ENCODE peak calls at places on chromosomes 12 and 14, in eight cellular contexts. S is AG09309, D is body of pancreas, H is fibroblast of mammary gland, R is sigmoid colon, K is BE2C, V is gastrocnemius medialis, I is tibial artery. Q is an unnamed sample.

GRCh38 chr12:67811437-67812361 is 163.2 kb downstream of the DYRK2 start:
- DNase-seq in S (peak), D (no peak), K (no peak), H (peak), V (no peak), R (no peak), I (no peak), Q (peak)

GRCh38 chr14:32507029-32507984 is 178.2 kb downstream of the AKAP6 start:
- DNase-seq in I (no peak), V (peak), R (no peak), H (peak), S (peak), K (no peak), D (no peak), Q (peak)

GRCh38 chr12:52189376-52190174 is 2.2 kb downstream of the KRT80 start:
- DNase-seq in V (no peak), H (no peak), K (no peak), R (no peak), S (no peak), I (no peak), D (no peak), Q (peak)

GRCh38 chr14:103698380-103699260 is 16.6 kb downstream of the XRCC3 start:
- DNase-seq in I (no peak), K (peak), V (no peak), D (peak), S (no peak), H (no peak), R (no peak), Q (no peak)

GRCh38 chr12:128365831-128366231 is 98.9 kb downstream of the TMEM132C start:
- DNase-seq in K (no peak), S (no peak), R (peak), D (no peak), H (no peak), I (no peak), V (no peak), Q (no peak)

GRCh38 chr12:27163048-27163715 is 80.8 kb upstream of the C12orf71 start:
- DNase-seq in I (no peak), H (peak), D (no peak), V (no peak), S (no peak), R (no peak), K (no peak), Q (peak)

GRCh38 chr12:66241061-66242043 is 52.3 kb downstream of the IRAK3 start:
- DNase-seq in I (no peak), D (no peak), K (no peak), H (peak), V (no peak), R (no peak), S (peak), Q (peak)

GRCh38 chr12:132227782-132228417 is 83.6 kb downstream of the NOC4L start:
- DNase-seq in K (no peak), R (peak), I (peak), V (no peak), S (no peak), H (no peak), D (no peak), Q (no peak)

GRCh38 chr12:65100140-65100539 is 21.0 kb downstream of the WIF1 start:
- DNase-seq in I (no peak), K (no peak), R (no peak), H (peak), D (no peak), V (no peak), S (no peak), Q (no peak)

GRCh38 chr12:106179086-106179485 is 40.3 kb upstream of the NUAK1 start:
- DNase-seq in H (peak), R (peak), K (no peak), S (peak), V (peak), I (no peak), D (peak), Q (no peak)

GRCh38 chr12:116210131-116210530 is 67.4 kb downstream of the MED13L start:
- DNase-seq in V (no peak), D (no peak), R (no peak), H (no peak), K (no peak), I (no peak), S (no peak), Q (peak)

GRCh38 chr14:100692859-100693558 is 33.7 kb upstream of the DLK1 start:
- DNase-seq in V (no peak), K (no peak), H (peak), D (no peak), I (no peak), R (no peak), S (peak), Q (peak)

GRCh38 chr14:46399049-46399448 is 252.5 kb downstream of the RPL10L start:
- DNase-seq in H (no peak), V (no peak), S (no peak), R (no peak), I (no peak), K (peak), D (no peak), Q (no peak)

GRCh38 chr14:50875359-50876090 is 3.7 kb downstream of the ABHD12B start:
- DNase-seq in D (no peak), S (no peak), R (no peak), V (no peak), I (no peak), H (peak), K (no peak), Q (peak)

GRCh38 chr14:31205681-31206535 is 1.7 kb downstream of the HECTD1 start:
- DNase-seq in I (no peak), D (no peak), H (peak), R (no peak), V (no peak), K (no peak), S (peak), Q (peak)

GRCh38 chr14:93120952-93121834 is 5.5 kb upstream of the ITPK1 start:
- DNase-seq in H (peak), I (no peak), D (no peak), V (no peak), R (no peak), S (no peak), K (no peak), Q (no peak)

GRCh38 chr14:78278464-78278863 is 108.3 kb downstream of the NRXN3 start:
- DNase-seq in R (no peak), K (no peak), S (no peak), V (no peak), I (no peak), D (no peak), H (no peak), Q (no peak)

GRCh38 chr12:19131020-19131431 is 1.5 kb downstream of the PLEKHA5 start:
- DNase-seq in I (no peak), D (peak), V (no peak), K (no peak), H (peak), S (no peak), R (no peak), Q (peak)

GRCh38 chr12:93183940-93184663 is 193.6 kb upstream of the NUDT4 start:
- DNase-seq in H (peak), D (peak), I (peak), K (no peak), S (no peak), R (peak), V (peak), Q (no peak)

GRCh38 chr12:22121224-22121623 is 75.2 kb downstream of the CMAS start:
- DNase-seq in S (no peak), D (no peak), V (no peak), H (no peak), R (peak), I (no peak), K (no peak), Q (no peak)

GRCh38 chr12:120534703-120535655 is 823 bp downstream of the RNF10 start:
- DNase-seq in I (peak), V (peak), K (peak), S (peak), R (no peak), H (peak), D (peak), Q (peak)

GRCh38 chr12:128844031-128844635 is 9.1 kb upstream of the GLT1D1 start:
- DNase-seq in I (no peak), V (no peak), R (no peak), K (no peak), H (no peak), S (no peak), D (no peak), Q (no peak)

GRCh38 chr12:113235976-113236375 is 14.7 kb downstream of the TPCN1 start:
- DNase-seq in H (no peak), R (peak), V (peak), K (no peak), I (no peak), S (no peak), D (no peak), Q (no peak)

GRCh38 chr12:50101663-50102062 is 2.1 kb upstream of the GPD1 start:
- DNase-seq in S (no peak), R (no peak), K (no peak), D (no peak), H (peak), V (no peak), I (no peak), Q (peak)

GRCh38 chr12:94304566-94305061 is 155.1 kb downstream of the CEP83 start:
- DNase-seq in I (no peak), D (no peak), H (no peak), S (no peak), R (no peak), K (no peak), V (no peak), Q (peak)

GRCh38 chr12:77401062-77401461 is 335.7 kb upstream of the E2F7 start:
- DNase-seq in K (no peak), H (no peak), S (no peak), R (no peak), I (no peak), D (no peak), V (no peak), Q (no peak)

GRCh38 chr14:30193791-30194407 is 266.3 kb upstream of the PRKD1 start:
- DNase-seq in K (no peak), R (no peak), H (peak), V (no peak), S (peak), D (no peak), I (no peak), Q (peak)

GRCh38 chr12:10661338-10661737 is 12.5 kb downstream of the STYK1 start:
- DNase-seq in H (peak), S (peak), I (no peak), K (no peak), D (no peak), V (no peak), R (no peak), Q (peak)

GRCh38 chr12:93972411-93973208 is 175.8 kb upstream of the PLXNC1 start:
- DNase-seq in R (no peak), I (no peak), D (no peak), S (peak), H (peak), V (no peak), K (no peak), Q (peak)

GRCh38 chr14:103594265-103594664 is 31.5 kb downstream of the COA8 start:
- DNase-seq in D (peak), H (peak), R (peak), V (no peak), K (peak), I (no peak), S (peak), Q (peak)

GRCh38 chr12:2650261-2651060 is 144.3 kb upstream of the FKBP4 start:
- DNase-seq in R (peak), H (no peak), V (no peak), K (no peak), D (no peak), I (peak), S (no peak), Q (no peak)

GRCh38 chr12:104063712-104064030 is 660 bp upstream of the HCFC2 start:
- DNase-seq in I (no peak), V (no peak), H (peak), R (peak), D (peak), K (no peak), S (no peak), Q (peak)

GRCh38 chr12:7123806-7124519 is 4.7 kb downstream of the RBP5 start:
- DNase-seq in V (no peak), S (no peak), I (peak), D (no peak), R (no peak), H (no peak), K (no peak), Q (no peak)

GRCh38 chr12:29314421-29314820 is 66.6 kb downstream of the ERGIC2 start:
- DNase-seq in S (no peak), V (no peak), K (no peak), D (no peak), I (no peak), H (no peak), R (no peak), Q (no peak)

GRCh38 chr14:55138091-55138490 is 9.0 kb downstream of the LGALS3 start:
- DNase-seq in S (no peak), V (no peak), D (no peak), I (no peak), K (no peak), R (no peak), H (no peak), Q (no peak)
- TF ChIP-seq CTCF in S (peak), V (no peak), D (no peak), I (no peak), K (peak), R (no peak), H (peak), Q (peak)

DNA sequence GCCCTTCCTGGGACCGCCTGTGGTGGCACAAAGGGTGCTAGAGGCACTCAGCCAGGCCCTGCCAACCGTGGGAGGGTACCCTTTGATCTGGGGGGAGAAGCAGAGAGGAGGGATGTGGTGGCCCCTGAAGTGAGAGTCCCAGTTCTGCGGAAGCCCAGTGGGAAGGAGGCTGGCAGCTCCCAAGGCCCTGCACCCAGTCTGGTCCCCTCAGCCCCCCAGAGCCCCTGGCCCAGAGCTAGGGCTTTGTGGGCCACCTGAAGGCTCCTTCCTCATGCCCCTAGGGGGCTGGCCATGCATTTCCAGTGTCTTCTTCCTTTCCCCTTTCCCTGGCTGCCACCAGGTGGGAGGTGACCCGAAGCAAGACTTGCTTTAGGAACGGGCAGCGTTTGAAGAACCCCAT is 44.3 kb downstream of the PLEKHG3 start:
- DNase-seq in I (no peak), S (no peak), V (no peak), D (no peak), H (no peak), K (no peak), R (no peak), Q (no peak)
- TF ChIP-seq CTCF in I (no peak), S (no peak), V (no peak), D (no peak), H (no peak), K (no peak), R (no peak), Q (no peak)

GRCh38 chr12:89993632-89994031 is 285.0 kb upstream of the ATP2B1 start:
- DNase-seq in D (no peak), I (no peak), V (no peak), R (no peak), S (no peak), H (no peak), K (no peak), Q (no peak)

GRCh38 chr12:89991807-89992206 is 283.2 kb upstream of the ATP2B1 start:
- DNase-seq in H (no peak), D (no peak), S (no peak), R (no peak), I (no peak), K (no peak), V (no peak), Q (no peak)

GRCh38 chr12:89995870-89996269 is 287.2 kb upstream of the ATP2B1 start:
- DNase-seq in D (no peak), I (no peak), H (no peak), K (no peak), V (no peak), R (no peak), S (no peak), Q (no peak)

GRCh38 chr12:89994901-89995300 is 286.3 kb upstream of the ATP2B1 start:
- DNase-seq in I (no peak), K (no peak), S (no peak), D (no peak), H (no peak), V (no peak), R (no peak), Q (no peak)

GRCh38 chr12:89992668-89993401 is 284.2 kb upstream of the ATP2B1 start:
- DNase-seq in S (no peak), D (no peak), R (no peak), I (no peak), V (no peak), K (no peak), H (no peak), Q (no peak)
- TF ChIP-seq CTCF in S (no peak), D (no peak), R (no peak), I (no peak), V (no peak), K (no peak), H (no peak), Q (no peak)

GRCh38 chr12:5870183-5870582 is 74.9 kb downstream of the ANO2 start:
- DNase-seq in S (no peak), K (no peak), D (no peak), H (no peak), V (no peak), I (no peak), R (no peak), Q (no peak)

GRCh38 chr12:5873341-5873919 is 71.6 kb downstream of the ANO2 start:
- DNase-seq in I (no peak), D (no peak), S (no peak), K (no peak), V (no peak), H (no peak), R (no peak), Q (no peak)

GRCh38 chr12:5874514-5874913 is 70.5 kb downstream of the ANO2 start:
- DNase-seq in I (no peak), K (no peak), H (no peak), S (no peak), R (no peak), D (no peak), V (no peak), Q (no peak)

GRCh38 chr12:5871741-5872140 is 73.3 kb downstream of the ANO2 start:
- DNase-seq in R (no peak), I (no peak), D (no peak), H (no peak), S (no peak), K (no peak), V (no peak), Q (no peak)

DNA sequence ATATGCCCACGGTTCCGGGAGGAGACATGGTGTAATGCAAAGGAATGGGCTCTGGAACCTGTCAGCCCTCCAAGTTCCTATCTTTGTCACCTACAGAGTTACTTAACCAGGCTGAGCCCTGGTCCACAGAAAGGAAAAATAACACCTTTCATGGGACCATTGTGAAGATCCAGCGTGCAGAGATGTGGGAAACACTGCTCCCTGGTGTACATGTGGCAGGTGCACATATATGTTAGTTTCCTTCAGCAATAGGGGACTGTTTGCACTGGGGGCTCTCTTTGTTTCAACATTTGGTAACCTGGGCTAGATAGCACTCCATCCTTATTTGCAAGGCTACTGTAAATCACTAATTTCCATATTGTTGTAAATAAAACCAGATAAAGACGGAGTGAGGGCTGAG is 72.3 kb downstream of the ANO2 start:
- DNase-seq in R (no peak), H (no peak), V (no peak), K (no peak), I (no peak), S (no peak), D (no peak), Q (peak)
- TF ChIP-seq CTCF in R (no peak), H (no peak), V (no peak), K (peak), I (no peak), S (peak), D (no peak), Q (peak)

DNA sequence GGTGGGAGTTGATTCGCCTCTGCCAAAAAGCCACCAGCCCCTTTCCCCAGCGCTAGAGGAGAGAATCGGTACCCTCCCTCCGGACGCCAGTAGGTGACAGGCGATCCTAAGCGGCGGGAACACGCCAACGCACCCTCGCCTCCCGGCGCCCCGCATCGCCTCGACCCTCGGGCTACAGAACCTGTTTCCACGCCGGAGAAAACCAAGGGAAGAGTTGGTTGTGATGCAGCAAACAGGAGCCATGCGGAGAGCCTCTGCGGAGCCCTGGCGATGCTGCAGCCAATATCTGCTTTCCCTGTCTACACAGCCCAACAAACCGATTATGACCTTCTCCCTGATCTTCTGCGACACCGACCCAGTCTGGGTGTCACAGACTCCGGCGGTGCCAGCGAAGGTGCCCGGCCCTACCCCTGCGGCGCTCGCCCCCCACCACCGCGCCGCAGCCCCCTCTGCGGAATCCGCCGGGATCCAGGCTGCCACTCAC is 523 bp downstream of the PRICKLE1 start:
- DNase-seq in D (peak), V (peak), S (no peak), I (peak), H (no peak), R (peak), K (peak), Q (no peak)
- TF ChIP-seq CTCF in D (peak), V (no peak), S (peak), I (peak), H (peak), R (peak), K (peak), Q (peak)

DNA sequence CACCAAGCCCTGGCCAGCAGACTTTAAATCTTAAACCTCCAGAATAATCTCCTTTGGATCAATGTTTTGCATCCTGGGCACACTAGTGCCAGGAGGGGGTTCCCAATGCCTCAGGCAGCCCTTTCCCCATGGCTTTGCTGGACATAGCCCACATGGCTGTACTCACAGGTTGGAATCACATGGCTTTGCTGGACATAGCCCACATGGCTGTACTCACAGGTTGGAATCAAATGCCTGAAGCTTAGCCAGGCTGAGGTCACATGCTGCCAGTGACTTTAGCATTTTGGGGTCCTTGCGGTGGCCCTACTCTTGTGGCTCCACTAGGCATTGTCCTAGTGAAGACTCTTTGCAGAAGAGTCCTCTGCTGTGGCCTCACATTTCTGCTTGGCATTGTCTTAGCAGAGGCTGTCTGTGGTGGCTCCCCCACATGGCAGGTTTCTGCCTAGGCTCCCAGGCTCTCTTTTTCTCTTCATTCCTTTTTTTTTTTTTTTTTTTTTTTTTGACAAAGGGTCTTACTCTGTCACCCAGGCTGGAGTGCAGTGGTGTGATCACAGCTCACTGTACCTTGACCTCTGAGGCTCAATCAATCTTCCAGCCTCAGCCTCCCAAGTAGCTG is 13.0 kb downstream of the FLVCR2 start:
- DNase-seq in V (peak), K (no peak), H (no peak), R (peak), D (no peak), S (no peak), I (no peak), Q (no peak)
- TF ChIP-seq CTCF in V (no peak), K (peak), H (peak), R (no peak), D (no peak), S (no peak), I (no peak), Q (peak)

GRCh38 chr12:8917751-8918150 is 3.4 kb downstream of the PHC1 start:
- DNase-seq in R (no peak), H (no peak), D (no peak), I (no peak), K (no peak), S (no peak), V (no peak), Q (no peak)

GRCh38 chr12:8917031-8917430 is 2.7 kb downstream of the PHC1 start:
- DNase-seq in R (no peak), D (no peak), V (no peak), I (no peak), K (no peak), H (no peak), S (no peak), Q (no peak)

GRCh38 chr12:8922544-8922943 is 8.2 kb downstream of the PHC1 start:
- DNase-seq in H (no peak), D (no peak), K (no peak), R (no peak), V (no peak), S (no peak), I (no peak), Q (no peak)
- TF ChIP-seq CTCF in H (no peak), D (no peak), K (no peak), R (no peak), V (no peak), S (no peak), I (no peak), Q (no peak)

GRCh38 chr14:90461425-90461824 is 64.6 kb downstream of the CALM1 start:
- DNase-seq in I (no peak), K (no peak), S (no peak), H (no peak), R (no peak), V (no peak), D (no peak), Q (no peak)
- TF ChIP-seq CTCF in I (no peak), K (peak), S (no peak), H (no peak), R (no peak), V (no peak), D (no peak), Q (no peak)

Q was measured in HFFc6.